ENCODE peak calls at places on chromosome 14, in four cellular contexts. Z is small intestine; U is CD8-positive, alpha-beta T cell; Q is choroid plexus epithelial cell. G is an unnamed sample.

GRCh38 chr14:66643344-66643743 is 135.4 kb downstream of the GPHN start:
- DNase-seq in Z (no peak), U (no peak), Q (peak; percentile 36), G (peak; percentile 25)

GRCh38 chr14:31009836-31010618 is 15.4 kb upstream of the AP4S1 start:
- DNase-seq in Z (no peak), U (no peak), Q (no peak), G (no peak)

GRCh38 chr14:101276309-101277091 is 284.8 kb upstream of the DIO3 start:
- DNase-seq in Z (no peak), U (no peak), Q (no peak), G (no peak)

GRCh38 chr14:38129705-38130104 is 78.0 kb upstream of the SSTR1 start:
- DNase-seq in Z (no peak), U (no peak), Q (no peak), G (no peak)

GRCh38 chr14:95157987-95158712 is 821 bp upstream of the DICER1 start:
- DNase-seq in Z (no peak), U (no peak), Q (no peak), G (no peak)

GRCh38 chr14:78849952-78850351 is 679.8 kb downstream of the NRXN3 start:
- DNase-seq in Z (no peak), U (no peak), Q (no peak), G (no peak)

GRCh38 chr14:79659995-79660975 is 551.0 kb downstream of the DIO2 start:
- DNase-seq in Z (no peak), U (no peak), Q (no peak), G (no peak)

GRCh38 chr14:50342211-50343080 is 30.3 kb downstream of the DMAC2L start:
- DNase-seq in Z (peak; percentile 46), U (peak; percentile 45), Q (peak; percentile 88), G (peak; percentile 76)

GRCh38 chr14:85233756-85234545 is 296.0 kb upstream of the FLRT2 start:
- DNase-seq in Z (no peak), U (no peak), Q (peak; percentile 89), G (peak; percentile 61)

GRCh38 chr14:100523131-100523530 is 64.1 kb downstream of the BEGAIN start:
- DNase-seq in Z (no peak), U (peak; percentile 7), Q (no peak), G (no peak)

GRCh38 chr14:31510222-31510621 is 22.4 kb upstream of the GPR33 start:
- DNase-seq in Z (peak; percentile 39), U (no peak), Q (peak; percentile 43), G (peak; percentile 33)

GRCh38 chr14:95311752-95312151 is 8.0 kb downstream of the CLMN start:
- DNase-seq in Z (no peak), U (no peak), Q (no peak), G (no peak)

GRCh38 chr14:81416981-81417380 is 16.9 kb upstream of the STON2 start:
- DNase-seq in Z (no peak), U (no peak), Q (no peak), G (no peak)

GRCh38 chr14:84234281-84234680 is 1295.7 kb upstream of the FLRT2 start:
- DNase-seq in Z (no peak), U (no peak), Q (no peak), G (no peak)

GRCh38 chr14:94312481-94313246 is 10.5 kb downstream of the SERPINA6 start:
- DNase-seq in Z (no peak), U (no peak), Q (no peak), G (no peak)

GRCh38 chr14:100589760-100590469 is 2.7 kb upstream of the BEGAIN start:
- DNase-seq in Z (no peak), U (no peak), Q (no peak), G (no peak)

GRCh38 chr14:54683882-54684794 is 117.2 kb downstream of the SAMD4A start:
- DNase-seq in Z (no peak), U (no peak), Q (peak; percentile 81), G (peak; percentile 83)

GRCh38 chr14:23095196-23096108 is at the start of gene C14orf119:
- DNase-seq in Z (peak; percentile 100), U (peak; percentile 100), Q (peak; percentile 100), G (peak; percentile 100)

GRCh38 chr14:67567654-67568053 is 32.4 kb downstream of the PIGH start:
- DNase-seq in Z (no peak), U (no peak), Q (no peak), G (no peak)

GRCh38 chr14:72521968-72522741 is 371.7 kb downstream of the DPF3 start:
- DNase-seq in Z (no peak), U (no peak), Q (no peak), G (peak; percentile 36)

GRCh38 chr14:70096866-70097265 is 91.9 kb downstream of the SLC8A3 start:
- DNase-seq in Z (no peak), U (no peak), Q (peak; percentile 54), G (peak; percentile 10)

GRCh38 chr14:52910597-52910996 is 40.3 kb downstream of the FERMT2 start:
- DNase-seq in Z (no peak), U (no peak), Q (peak; percentile 34), G (peak; percentile 50)

GRCh38 chr14:101174980-101175606 is 271.6 kb upstream of the RTL1 start:
- DNase-seq in Z (no peak), U (no peak), Q (no peak), G (no peak)

GRCh38 chr14:89242871-89243270 is 174.2 kb downstream of the FOXN3 start:
- DNase-seq in Z (no peak), U (no peak), Q (peak; percentile 17), G (no peak)

DNA sequence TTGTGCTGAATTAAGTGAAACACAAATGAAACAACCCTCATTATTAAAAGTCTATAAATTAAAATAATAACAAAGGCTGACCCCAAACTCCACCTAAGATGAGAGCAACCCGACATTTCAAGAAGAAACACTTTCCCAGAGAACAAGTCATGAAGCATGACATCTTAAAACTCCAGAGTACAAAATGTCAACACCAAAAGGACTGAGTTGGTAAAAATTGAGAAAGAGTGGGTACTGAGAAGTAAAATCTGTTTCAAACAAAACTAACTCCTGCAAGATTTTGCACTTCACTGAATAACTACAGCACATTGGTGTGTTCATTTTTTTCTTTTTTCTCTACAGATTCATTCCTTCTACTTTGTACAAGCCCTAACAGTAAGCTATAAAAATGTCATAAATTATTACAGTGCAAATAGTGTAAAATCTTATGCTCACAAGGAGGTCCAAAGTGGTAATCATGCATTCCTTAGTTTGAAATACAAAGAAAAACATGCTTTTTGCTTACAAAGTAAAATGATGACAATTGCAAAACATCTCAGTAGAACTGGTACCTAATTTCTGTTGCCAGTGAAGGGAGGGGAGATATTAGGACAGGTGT is 31.8 kb downstream of the SLC35F4 start:
- DNase-seq in Z (no peak), U (no peak), Q (no peak), G (no peak)
- H3K4me3 ChIP-seq in Z (no peak overlapping the region), U (no peak overlapping the region), Q (no peak overlapping the region), G (no peak overlapping the region)

DNA sequence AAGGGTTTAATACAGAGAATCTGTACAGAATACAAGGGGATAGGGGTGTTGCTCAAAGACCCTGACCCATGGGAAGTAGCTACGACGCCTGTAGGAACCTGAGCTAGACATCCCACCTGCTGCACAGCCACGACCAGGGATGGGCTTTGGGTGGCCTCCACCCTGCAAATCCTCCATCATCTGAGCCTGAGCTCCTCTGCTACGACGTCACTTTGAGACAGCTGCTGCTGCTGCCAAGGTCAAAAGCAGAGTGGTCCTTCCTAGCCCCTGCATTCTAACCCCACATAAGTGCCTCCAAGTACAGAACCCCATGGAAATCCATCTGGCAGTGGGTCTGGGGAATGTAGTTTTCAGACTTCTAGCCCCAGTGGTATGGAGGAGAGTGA is 43.7 kb downstream of the JAG2 start:
- DNase-seq in Z (no peak), U (no peak), Q (no peak), G (no peak)
- H3K4me3 ChIP-seq in Z (no peak overlapping the region), U (no peak overlapping the region), Q (no peak overlapping the region), G (no peak overlapping the region)

GRCh38 chr14:90383731-90384542 is 12.9 kb upstream of the CALM1 start:
- DNase-seq in Z (peak; percentile 78), U (peak; percentile 72), Q (peak; percentile 71), G (peak; percentile 54)

GRCh38 chr14:90382491-90383125 is 14.2 kb upstream of the CALM1 start:
- DNase-seq in Z (peak; percentile 66), U (peak; percentile 69), Q (peak; percentile 88), G (peak; percentile 85)

GRCh38 chr14:90383126-90383730 is 13.6 kb upstream of the CALM1 start:
- DNase-seq in Z (peak; percentile 100), U (peak; percentile 98), Q (peak; percentile 100), G (peak; percentile 100)

GRCh38 chr14:90381999-90382451 is 14.8 kb upstream of the CALM1 start:
- DNase-seq in Z (peak; percentile 98), U (peak; percentile 25), Q (no peak), G (no peak)

DNA sequence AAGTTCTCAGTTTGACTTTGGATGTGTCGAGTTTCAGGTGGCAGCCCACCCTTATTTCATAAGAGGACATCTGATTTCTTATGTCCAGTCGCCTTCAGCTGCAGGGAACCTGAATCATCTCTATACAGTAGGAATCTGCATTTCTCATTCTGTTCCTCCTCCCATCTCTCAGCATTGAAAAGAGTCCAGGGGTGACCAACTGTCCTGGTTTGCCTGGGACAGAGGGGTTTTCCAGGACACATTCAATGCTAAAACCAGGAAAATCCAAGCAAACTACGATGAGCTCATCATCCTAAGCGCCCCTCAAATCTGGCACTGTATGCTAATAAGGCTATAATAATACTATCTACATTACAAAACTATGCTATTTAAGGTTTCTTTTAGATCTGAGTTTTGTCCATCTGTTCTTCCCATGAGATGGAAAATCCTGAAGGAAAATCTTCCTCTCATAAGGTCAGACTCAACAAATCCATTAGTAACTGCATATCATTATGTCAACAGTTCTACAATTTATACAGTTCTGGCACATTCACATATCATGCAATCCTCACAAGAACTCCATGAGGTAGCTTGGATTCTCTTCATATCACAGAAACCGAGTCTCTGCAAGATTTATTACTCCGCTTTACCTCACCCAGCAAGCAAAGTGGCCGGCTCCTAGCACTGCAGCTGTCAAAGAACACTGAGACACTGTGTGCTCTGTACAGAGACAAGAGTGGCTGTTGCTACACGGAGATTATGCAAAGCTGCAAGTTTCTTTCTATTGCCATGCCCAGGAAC is 15.6 kb upstream of the CALM1 start:
- DNase-seq in Z (peak; percentile 88), U (no peak), Q (peak; percentile 39), G (peak; percentile 23)
- H3K4me3 ChIP-seq in Z (peak overlapping the region; percentile 61), U (no peak overlapping the region), Q (no peak overlapping the region), G (no peak overlapping the region)

GRCh38 chr14:43778956-43779639 is 728.0 kb downstream of the FSCB start:
- DNase-seq in Z (no peak), U (no peak), Q (no peak), G (no peak)
- H3K4me3 ChIP-seq in Z (no peak overlapping the region), U (no peak overlapping the region), Q (no peak overlapping the region), G (no peak overlapping the region)

DNA sequence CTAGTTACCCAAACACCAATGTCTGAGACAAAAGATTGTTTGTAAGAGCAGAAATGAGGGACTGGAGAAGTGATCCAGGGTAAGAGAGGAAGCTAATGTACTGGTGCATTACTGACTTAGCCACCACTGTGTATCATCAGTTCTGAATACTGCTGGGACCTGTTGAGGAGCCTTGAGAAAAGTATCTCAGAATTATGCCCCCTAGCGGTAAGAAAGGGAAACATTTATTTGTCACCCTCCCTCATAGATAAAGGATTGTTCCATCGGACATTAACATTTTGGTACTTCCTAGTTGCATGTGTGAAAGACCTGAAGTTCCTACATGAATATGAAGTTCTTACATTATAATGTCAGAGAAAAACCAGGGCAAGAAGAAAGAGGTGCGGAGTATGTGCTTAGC is 612.5 kb downstream of the FSCB start:
- DNase-seq in Z (peak; percentile 1), U (no peak), Q (no peak), G (peak; percentile 27)
- H3K4me3 ChIP-seq in Z (no peak overlapping the region), U (no peak overlapping the region), Q (no peak overlapping the region), G (no peak overlapping the region)

GRCh38 chr14:34710744-34711143 is 3.6 kb downstream of the CFL2 start:
- DNase-seq in Z (no peak), U (no peak), Q (peak; percentile 44), G (peak; percentile 36)
- H3K4me3 ChIP-seq in Z (no peak overlapping the region), U (no peak overlapping the region), Q (no peak overlapping the region), G (no peak overlapping the region)

G was measured in fibroblast of pulmonary artery.